ENCODE peak calls at places on chromosome 3, in four cellular contexts. One of them, this sample, is unnamed. For H3K79me2, the result is how much of the 10 kb centered on the place peaks cover.

GRCh38 chr3:13718437-13718836 is 161.4 kb downstream of the WNT7A start:
- DNase-seq in SK-N-SH: peak
- DNase-seq in mammary epithelial cell: no peak
- DNase-seq in hepatocyte: peak
- DNase-seq in this sample: no peak

GRCh38 chr3:189898559-189899153 is 222.0 kb downstream of the P3H2 start:
- DNase-seq in SK-N-SH: no peak
- DNase-seq in mammary epithelial cell: peak
- DNase-seq in hepatocyte: no peak
- DNase-seq in this sample: no peak

GRCh38 chr3:172512363-172512762 is 10.9 kb downstream of the TNFSF10 start:
- DNase-seq in SK-N-SH: no peak
- DNase-seq in mammary epithelial cell: no peak
- DNase-seq in hepatocyte: no peak
- DNase-seq in this sample: no peak

GRCh38 chr3:142910280-142910679 is 21.4 kb upstream of the PCOLCE2 start:
- DNase-seq in SK-N-SH: no peak
- DNase-seq in mammary epithelial cell: no peak
- DNase-seq in hepatocyte: peak
- DNase-seq in this sample: no peak

GRCh38 chr3:194782767-194783404 is 97.2 kb downstream of the FAM43A start:
- DNase-seq in SK-N-SH: no peak
- DNase-seq in mammary epithelial cell: peak
- DNase-seq in hepatocyte: peak
- DNase-seq in this sample: no peak

GRCh38 chr3:126474498-126475410 is 937 bp downstream of the ZXDC start:
- DNase-seq in SK-N-SH: peak
- DNase-seq in mammary epithelial cell: peak
- DNase-seq in hepatocyte: peak
- DNase-seq in this sample: no peak

GRCh38 chr3:53023072-53023823 is 22.6 kb downstream of the SFMBT1 start:
- DNase-seq in SK-N-SH: peak
- DNase-seq in mammary epithelial cell: no peak
- DNase-seq in hepatocyte: no peak
- DNase-seq in this sample: no peak

GRCh38 chr3:108136888-108137814 is 46.3 kb upstream of the CD47 start:
- DNase-seq in SK-N-SH: no peak
- DNase-seq in mammary epithelial cell: no peak
- DNase-seq in hepatocyte: no peak
- DNase-seq in this sample: no peak

GRCh38 chr3:43105224-43105596 is 669 bp downstream of the POMGNT2 start:
- DNase-seq in SK-N-SH: no peak
- DNase-seq in mammary epithelial cell: no peak
- DNase-seq in hepatocyte: no peak
- DNase-seq in this sample: no peak

GRCh38 chr3:106176734-106177133 is 307.9 kb upstream of the CBLB start:
- DNase-seq in SK-N-SH: no peak
- DNase-seq in mammary epithelial cell: no peak
- DNase-seq in hepatocyte: no peak
- DNase-seq in this sample: no peak

GRCh38 chr3:10164546-10165393 is at the start of gene IRAK2:
- DNase-seq in SK-N-SH: peak
- DNase-seq in mammary epithelial cell: peak
- DNase-seq in hepatocyte: peak
- DNase-seq in this sample: no peak

GRCh38 chr3:132785292-132785691 is 63.1 kb upstream of the NPHP3 start:
- DNase-seq in SK-N-SH: no peak
- DNase-seq in mammary epithelial cell: peak
- DNase-seq in hepatocyte: no peak
- DNase-seq in this sample: no peak

GRCh38 chr3:8996681-8997121 is 33.4 kb upstream of the RAD18 start:
- DNase-seq in SK-N-SH: no peak
- DNase-seq in mammary epithelial cell: no peak
- DNase-seq in hepatocyte: peak
- DNase-seq in this sample: no peak

GRCh38 chr3:147846854-147847453 is 437.8 kb downstream of the ZIC1 start:
- DNase-seq in SK-N-SH: no peak
- DNase-seq in mammary epithelial cell: no peak
- DNase-seq in hepatocyte: no peak
- DNase-seq in this sample: no peak

GRCh38 chr3:159881828-159882309 is 106.8 kb upstream of the IL12A start:
- DNase-seq in SK-N-SH: no peak
- DNase-seq in mammary epithelial cell: peak
- DNase-seq in hepatocyte: no peak
- DNase-seq in this sample: peak

GRCh38 chr3:53503185-53503584 is 8.8 kb downstream of the CACNA1D start:
- DNase-seq in SK-N-SH: no peak
- DNase-seq in mammary epithelial cell: no peak
- DNase-seq in hepatocyte: no peak
- DNase-seq in this sample: no peak

GRCh38 chr3:131447349-131447748 is 55.4 kb downstream of the MRPL3 start:
- DNase-seq in SK-N-SH: no peak
- DNase-seq in mammary epithelial cell: no peak
- DNase-seq in hepatocyte: no peak
- DNase-seq in this sample: no peak

GRCh38 chr3:23406576-23406975 is 203.4 kb downstream of the UBE2E2 start:
- DNase-seq in SK-N-SH: no peak
- DNase-seq in mammary epithelial cell: no peak
- DNase-seq in hepatocyte: no peak
- DNase-seq in this sample: no peak

GRCh38 chr3:99686955-99687612 is 48.7 kb downstream of the COL8A1 start:
- DNase-seq in SK-N-SH: peak
- DNase-seq in mammary epithelial cell: peak
- DNase-seq in hepatocyte: peak
- DNase-seq in this sample: no peak

GRCh38 chr3:184227481-184227935 is 1.9 kb upstream of the VWA5B2 start:
- DNase-seq in SK-N-SH: peak
- DNase-seq in mammary epithelial cell: no peak
- DNase-seq in hepatocyte: no peak
- DNase-seq in this sample: no peak

GRCh38 chr3:185423178-185423577 is 60.2 kb downstream of the MAP3K13 start:
- DNase-seq in SK-N-SH: no peak
- DNase-seq in mammary epithelial cell: peak
- DNase-seq in hepatocyte: no peak
- DNase-seq in this sample: no peak

GRCh38 chr3:123060054-123060453 is 6.8 kb upstream of the PDIA5 start:
- DNase-seq in SK-N-SH: no peak
- DNase-seq in mammary epithelial cell: no peak
- DNase-seq in hepatocyte: no peak
- DNase-seq in this sample: no peak

GRCh38 chr3:10974746-10975375 is 17.7 kb upstream of the SLC6A1 start:
- DNase-seq in SK-N-SH: no peak
- DNase-seq in mammary epithelial cell: no peak
- DNase-seq in hepatocyte: no peak
- DNase-seq in this sample: no peak

GRCh38 chr3:79729096-79729495 is 38.7 kb downstream of the ROBO1 start:
- DNase-seq in SK-N-SH: peak
- DNase-seq in mammary epithelial cell: no peak
- DNase-seq in hepatocyte: peak
- DNase-seq in this sample: no peak

GRCh38 chr3:95923496-95924210 is 890.7 kb upstream of the EPHA6 start:
- DNase-seq in SK-N-SH: no peak
- DNase-seq in mammary epithelial cell: peak
- DNase-seq in hepatocyte: peak
- DNase-seq in this sample: no peak

GRCh38 chr3:191915717-191916116 is 454.8 kb downstream of the PYDC2 start:
- DNase-seq in SK-N-SH: no peak
- DNase-seq in mammary epithelial cell: no peak
- DNase-seq in hepatocyte: no peak
- DNase-seq in this sample: no peak

GRCh38 chr3:72386322-72386721 is 461.9 kb downstream of the SHQ1 start:
- DNase-seq in SK-N-SH: no peak
- DNase-seq in mammary epithelial cell: no peak
- DNase-seq in hepatocyte: peak
- DNase-seq in this sample: no peak

GRCh38 chr3:72391659-72392058 is 456.6 kb downstream of the SHQ1 start:
- DNase-seq in SK-N-SH: no peak
- DNase-seq in mammary epithelial cell: no peak
- DNase-seq in hepatocyte: no peak
- DNase-seq in this sample: no peak

GRCh38 chr3:72390841-72391240 is 457.4 kb downstream of the SHQ1 start:
- DNase-seq in SK-N-SH: no peak
- DNase-seq in mammary epithelial cell: no peak
- DNase-seq in hepatocyte: no peak
- DNase-seq in this sample: no peak

GRCh38 chr3:72388117-72388516 is 460.1 kb downstream of the SHQ1 start:
- DNase-seq in SK-N-SH: no peak
- DNase-seq in mammary epithelial cell: no peak
- DNase-seq in hepatocyte: no peak
- DNase-seq in this sample: no peak

DNA sequence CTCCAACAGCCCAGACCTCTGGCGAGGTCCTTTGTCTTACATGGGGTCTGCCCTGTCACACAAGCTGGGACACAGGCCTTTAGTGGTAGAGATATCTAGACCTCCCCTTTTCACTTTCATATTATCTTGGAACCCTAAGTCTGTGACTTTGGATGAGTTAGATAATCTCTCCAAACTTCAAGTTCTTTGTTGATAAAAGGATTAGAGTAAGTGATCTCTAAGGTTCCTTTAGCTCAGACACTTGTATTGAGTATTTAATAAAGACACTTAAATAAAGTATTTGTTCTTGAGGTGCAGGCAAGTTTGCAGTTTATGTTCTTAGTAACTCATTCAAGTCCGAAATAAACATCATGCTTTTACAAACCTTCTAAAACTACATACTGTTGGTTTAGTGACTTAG is 459.6 kb downstream of the SHQ1 start:
- DNase-seq in SK-N-SH: no peak
- DNase-seq in mammary epithelial cell: no peak
- DNase-seq in hepatocyte: no peak
- DNase-seq in this sample: no peak
- H3K79me2 ChIP-seq in SK-N-SH: half or more
- H3K79me2 ChIP-seq in mammary epithelial cell: half or more
- H3K79me2 ChIP-seq in hepatocyte: half or more
- H3K79me2 ChIP-seq in this sample: half or more

GRCh38 chr3:45139372-45139894 is 6.7 kb downstream of the CDCP1 start:
- DNase-seq in SK-N-SH: no peak
- DNase-seq in mammary epithelial cell: no peak
- DNase-seq in hepatocyte: no peak
- DNase-seq in this sample: no peak
- H3K79me2 ChIP-seq in SK-N-SH: under half
- H3K79me2 ChIP-seq in mammary epithelial cell: half or more
- H3K79me2 ChIP-seq in hepatocyte: under half
- H3K79me2 ChIP-seq in this sample: half or more

GRCh38 chr3:17640466-17640865 is 102.0 kb downstream of the TBC1D5 start:
- DNase-seq in SK-N-SH: no peak
- DNase-seq in mammary epithelial cell: peak
- DNase-seq in hepatocyte: no peak
- DNase-seq in this sample: no peak

GRCh38 chr3:17643691-17644090 is 98.7 kb downstream of the TBC1D5 start:
- DNase-seq in SK-N-SH: no peak
- DNase-seq in mammary epithelial cell: no peak
- DNase-seq in hepatocyte: no peak
- DNase-seq in this sample: no peak

GRCh38 chr3:17642474-17642873 is 100.0 kb downstream of the TBC1D5 start:
- DNase-seq in SK-N-SH: no peak
- DNase-seq in mammary epithelial cell: no peak
- DNase-seq in hepatocyte: no peak
- DNase-seq in this sample: no peak

GRCh38 chr3:17639765-17640164 is 102.7 kb downstream of the TBC1D5 start:
- DNase-seq in SK-N-SH: no peak
- DNase-seq in mammary epithelial cell: peak
- DNase-seq in hepatocyte: peak
- DNase-seq in this sample: peak

GRCh38 chr3:17645074-17645698 is 97.2 kb downstream of the TBC1D5 start:
- DNase-seq in SK-N-SH: peak
- DNase-seq in mammary epithelial cell: peak
- DNase-seq in hepatocyte: peak
- DNase-seq in this sample: no peak
- H3K79me2 ChIP-seq in SK-N-SH: under half
- H3K79me2 ChIP-seq in mammary epithelial cell: under half
- H3K79me2 ChIP-seq in hepatocyte: under half
- H3K79me2 ChIP-seq in this sample: under half

GRCh38 chr3:16419640-16420039 is 93.9 kb downstream of the RFTN1 start:
- DNase-seq in SK-N-SH: no peak
- DNase-seq in mammary epithelial cell: no peak
- DNase-seq in hepatocyte: no peak
- DNase-seq in this sample: no peak
- H3K79me2 ChIP-seq in SK-N-SH: under half
- H3K79me2 ChIP-seq in mammary epithelial cell: under half
- H3K79me2 ChIP-seq in hepatocyte: under half
- H3K79me2 ChIP-seq in this sample: under half

GRCh38 chr3:115498421-115498820 is 124.9 kb upstream of the GAP43 start:
- DNase-seq in SK-N-SH: no peak
- DNase-seq in mammary epithelial cell: no peak
- DNase-seq in hepatocyte: no peak
- DNase-seq in this sample: no peak
- H3K79me2 ChIP-seq in SK-N-SH: under half
- H3K79me2 ChIP-seq in mammary epithelial cell: under half
- H3K79me2 ChIP-seq in hepatocyte: under half
- H3K79me2 ChIP-seq in this sample: under half

GRCh38 chr3:61699622-61700021 is 138.3 kb downstream of the PTPRG start:
- DNase-seq in SK-N-SH: no peak
- DNase-seq in mammary epithelial cell: no peak
- DNase-seq in hepatocyte: no peak
- DNase-seq in this sample: no peak

GRCh38 chr3:61704807-61705206 is 143.4 kb downstream of the PTPRG start:
- DNase-seq in SK-N-SH: no peak
- DNase-seq in mammary epithelial cell: peak
- DNase-seq in hepatocyte: no peak
- DNase-seq in this sample: no peak

GRCh38 chr3:61707492-61707891 is 146.1 kb downstream of the PTPRG start:
- DNase-seq in SK-N-SH: no peak
- DNase-seq in mammary epithelial cell: no peak
- DNase-seq in hepatocyte: no peak
- DNase-seq in this sample: no peak

GRCh38 chr3:61701019-61701418 is 139.6 kb downstream of the PTPRG start:
- DNase-seq in SK-N-SH: no peak
- DNase-seq in mammary epithelial cell: peak
- DNase-seq in hepatocyte: no peak
- DNase-seq in this sample: peak

GRCh38 chr3:61702453-61702852 is 141.1 kb downstream of the PTPRG start:
- DNase-seq in SK-N-SH: no peak
- DNase-seq in mammary epithelial cell: peak
- DNase-seq in hepatocyte: no peak
- DNase-seq in this sample: peak
- H3K79me2 ChIP-seq in SK-N-SH: under half
- H3K79me2 ChIP-seq in mammary epithelial cell: under half
- H3K79me2 ChIP-seq in hepatocyte: under half
- H3K79me2 ChIP-seq in this sample: under half

This sample was measured in keratinocyte.